ENCODE peak calls at places on chromosomes 12 and 14, in nine cellular contexts. S, P, X, H, F, U, Q, E and C are unnamed samples.

GRCh38 chr12:98750511-98750910 is 105.4 kb downstream of the APAF1 start:
- DNase-seq in S (no peak), P (no peak), X (no peak), H (no peak), F (peak), U (peak), Q (no peak), E (no peak), C (no peak)

GRCh38 chr12:1873531-1874149 is 44.8 kb downstream of the CACNA2D4 start:
- DNase-seq in S (no peak), P (no peak), X (no peak), H (no peak), F (no peak), U (no peak), Q (no peak), E (no peak), C (no peak)

GRCh38 chr12:50070314-50071060 is 13.1 kb downstream of the ASIC1 start:
- DNase-seq in S (no peak), P (peak), X (peak), H (peak), F (peak), U (peak), Q (peak), E (peak), C (peak)

GRCh38 chr14:22282429-22282828 is 306.6 kb downstream of the DAD1 start:
- DNase-seq in S (no peak), P (no peak), X (no peak), H (no peak), F (no peak), U (no peak), Q (no peak), E (no peak), C (no peak)

GRCh38 chr12:128009108-128009507 is 257.9 kb upstream of the TMEM132C start:
- DNase-seq in S (no peak), P (no peak), X (no peak), H (no peak), F (no peak), U (no peak), Q (no peak), E (no peak), C (peak)

GRCh38 chr14:71752111-71752738 is 180.0 kb upstream of the RGS6 start:
- DNase-seq in S (no peak), P (no peak), X (no peak), H (no peak), F (no peak), U (no peak), Q (no peak), E (no peak), C (no peak)

GRCh38 chr12:94178886-94179285 is 30.5 kb downstream of the PLXNC1 start:
- DNase-seq in S (no peak), P (no peak), X (no peak), H (no peak), F (no peak), U (no peak), Q (no peak), E (no peak), C (no peak)

GRCh38 chr12:96064266-96064665 is 28.9 kb upstream of the LTA4H start:
- DNase-seq in S (no peak), P (no peak), X (no peak), H (no peak), F (no peak), U (no peak), Q (no peak), E (no peak), C (no peak)

GRCh38 chr12:53200458-53201169 is 6.4 kb downstream of the ITGB7 start:
- DNase-seq in S (no peak), P (no peak), X (no peak), H (no peak), F (no peak), U (no peak), Q (peak), E (no peak), C (peak)

GRCh38 chr12:29566441-29566840 is 69.0 kb upstream of the OVCH1 start:
- DNase-seq in S (no peak), P (no peak), X (no peak), H (no peak), F (peak), U (no peak), Q (no peak), E (no peak), C (no peak)

GRCh38 chr12:6193853-6194815 is 6.1 kb upstream of the CD9 start:
- DNase-seq in S (no peak), P (no peak), X (no peak), H (no peak), F (peak), U (no peak), Q (no peak), E (no peak), C (peak)

GRCh38 chr14:21860172-21860571 is 186.6 kb upstream of the OR4E1 start:
- DNase-seq in S (no peak), P (peak), X (peak), H (no peak), F (no peak), U (no peak), Q (peak), E (peak), C (no peak)

GRCh38 chr12:43318002-43318401 is 234.0 kb downstream of the ADAMTS20 start:
- DNase-seq in S (no peak), P (no peak), X (no peak), H (no peak), F (no peak), U (no peak), Q (no peak), E (no peak), C (no peak)

GRCh38 chr12:50344775-50345174 is 51.6 kb downstream of the FAM186A start:
- DNase-seq in S (no peak), P (no peak), X (no peak), H (no peak), F (no peak), U (no peak), Q (no peak), E (no peak), C (no peak)

GRCh38 chr14:73755434-73756014 is 41.3 kb upstream of the PNMA1 start:
- DNase-seq in S (no peak), P (no peak), X (no peak), H (no peak), F (no peak), U (no peak), Q (peak), E (peak), C (peak)

GRCh38 chr12:16849473-16849872 is 243.5 kb upstream of the LMO3 start:
- DNase-seq in S (no peak), P (no peak), X (no peak), H (no peak), F (no peak), U (no peak), Q (no peak), E (no peak), C (no peak)

GRCh38 chr12:104801005-104801404 is 157.1 kb downstream of the SLC41A2 start:
- DNase-seq in S (no peak), P (no peak), X (no peak), H (no peak), F (no peak), U (no peak), Q (no peak), E (no peak), C (no peak)